ENCODE peak calls at places on chromosome 11, in seven cellular contexts. X is fibroblast of pulmonary artery, K is AG09309, T is pancreas, U is HFF-Myc, W is ovary, P is osteoblast. M is an unnamed sample.

GRCh38 chr11:125941606-125942275 is 4.1 kb upstream of the VSIG10L2 start:
- DNase-seq in T (peak), K (no peak), P (peak), W (peak), X (peak), U (no peak), M (no peak)

GRCh38 chr11:30445056-30445455 is 122.2 kb downstream of the ARL14EP start:
- DNase-seq in P (no peak), T (no peak), W (no peak), K (no peak), U (no peak), X (no peak), M (no peak)

GRCh38 chr11:78363018-78363619 is 54.5 kb downstream of the GAB2 start:
- DNase-seq in W (no peak), P (no peak), X (no peak), K (no peak), T (no peak), U (no peak), M (no peak)

GRCh38 chr11:7882860-7883259 is 48.2 kb downstream of the OR10A6 start:
- DNase-seq in X (no peak), U (no peak), W (no peak), K (no peak), P (no peak), T (no peak), M (no peak)

GRCh38 chr11:134270250-134270714 is 5.9 kb upstream of the GLB1L3 start:
- DNase-seq in X (no peak), U (peak), W (no peak), T (no peak), P (no peak), K (no peak), M (no peak)

GRCh38 chr11:75386912-75387311 is 12.4 kb upstream of the RPS3 start:
- DNase-seq in K (no peak), U (no peak), X (no peak), T (no peak), P (no peak), W (no peak), M (no peak)

GRCh38 chr11:86696004-86696403 is 23.6 kb upstream of the ME3 start:
- DNase-seq in T (no peak), U (peak), X (peak), P (peak), W (no peak), K (peak), M (no peak)

GRCh38 chr11:68115285-68115684 is 5.9 kb downstream of the CHKA start:
- DNase-seq in W (no peak), P (no peak), U (no peak), T (no peak), K (no peak), X (no peak), M (no peak)

GRCh38 chr11:6474423-6474792 is 667 bp upstream of the TRIM3 start:
- DNase-seq in W (no peak), K (no peak), P (peak), X (no peak), U (no peak), T (no peak), M (no peak)

GRCh38 chr11:115505165-115505564 is 950 bp upstream of the CADM1 start:
- DNase-seq in X (no peak), U (no peak), P (no peak), K (no peak), T (no peak), W (peak), M (no peak)

GRCh38 chr11:16494918-16495691 is 138.8 kb upstream of the SOX6 start:
- DNase-seq in T (no peak), W (no peak), U (no peak), K (no peak), X (no peak), P (no peak), M (no peak)

GRCh38 chr11:17588166-17588565 is 41.1 kb downstream of the OTOG start:
- DNase-seq in X (no peak), P (no peak), T (no peak), U (no peak), W (no peak), K (no peak), M (no peak)

GRCh38 chr11:122113836-122114235 is 2.2 kb downstream of the BLID start:
- DNase-seq in X (peak), P (no peak), W (no peak), T (no peak), K (no peak), U (no peak), M (no peak)

GRCh38 chr11:122116591-122116990 is 576 bp upstream of the BLID start:
- DNase-seq in U (no peak), K (no peak), P (no peak), X (no peak), T (no peak), W (no peak), M (no peak)

GRCh38 chr11:122109932-122110331 is 6.1 kb downstream of the BLID start:
- DNase-seq in P (no peak), X (no peak), U (no peak), W (no peak), K (no peak), T (no peak), M (no peak)

GRCh38 chr11:122115520-122116343 is at the start of gene BLID:
- DNase-seq in T (peak), K (no peak), P (no peak), X (peak), W (peak), U (no peak), M (peak)

GRCh38 chr11:122114976-122115375 is 1.0 kb downstream of the BLID start:
- DNase-seq in W (no peak), K (no peak), P (no peak), U (no peak), T (no peak), X (no peak), M (no peak)
- TF ChIP-seq CTCF in W (no peak), K (no peak), P (no peak), U (no peak), T (no peak), X (no peak), M (no peak)

GRCh38 chr11:27820249-27820648 is 120.0 kb upstream of the BDNF start:
- DNase-seq in U (no peak), K (no peak), P (no peak), T (no peak), W (no peak), X (no peak), M (no peak)
- H3K4me3 ChIP-seq in U (no peak), K (no peak), P (no peak), T (no peak), W (no peak), X (no peak), M (no peak)

DNA sequence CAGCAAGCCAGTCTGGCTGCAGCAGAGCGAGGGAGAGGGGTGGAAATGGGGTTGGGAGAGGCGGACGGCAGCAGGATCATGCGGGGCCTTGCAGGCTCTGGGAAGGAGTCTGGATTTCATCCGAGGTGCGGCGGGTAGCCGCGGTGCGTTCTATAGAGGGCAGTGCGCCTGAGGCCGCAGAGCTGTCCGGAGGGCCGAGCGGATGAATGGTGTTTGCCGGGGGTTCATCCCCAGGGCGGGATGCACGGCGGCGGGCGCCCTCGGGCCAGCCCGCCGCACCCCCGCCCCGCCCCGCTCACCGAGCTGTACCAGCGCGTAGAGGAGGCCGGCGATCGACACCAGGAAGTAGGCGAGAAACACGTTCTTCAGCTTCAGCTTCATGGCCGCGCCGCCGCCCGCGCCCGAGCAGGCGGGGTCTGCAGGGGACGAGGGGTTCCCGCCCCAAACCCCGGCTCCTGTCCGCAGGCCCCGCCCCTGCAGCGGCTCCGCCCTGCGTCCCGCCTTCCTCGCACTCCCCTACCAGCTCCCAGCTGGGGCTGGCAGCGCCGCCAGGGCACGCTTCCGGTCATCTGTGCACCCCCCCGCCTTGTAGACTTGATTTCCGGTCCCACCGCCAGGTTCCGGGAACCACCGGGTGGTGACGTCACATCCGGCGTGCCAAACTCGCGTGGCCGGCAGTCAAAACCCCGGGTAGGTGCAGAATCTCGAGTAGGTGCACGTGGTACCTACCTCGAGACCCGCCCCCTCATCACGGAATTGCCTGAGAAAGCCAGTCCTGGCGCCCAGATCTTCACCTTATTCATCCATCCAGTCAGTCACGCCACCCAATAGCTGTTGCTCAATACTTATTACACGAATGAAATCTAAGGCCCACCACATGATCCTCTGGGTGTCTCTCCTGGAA is at the start of gene B3GAT3:
- DNase-seq in K (peak), X (peak), W (peak), T (peak), P (peak), U (peak), M (peak)
- TF ChIP-seq CTCF in K (peak), X (no peak), W (no peak), T (no peak), P (no peak), U (no peak), M (no peak)

GRCh38 chr11:63999349-64000025 is 13.2 kb downstream of the OTUB1 start:
- DNase-seq in X (peak), U (no peak), T (peak), K (no peak), W (peak), P (peak), M (no peak)

GRCh38 chr11:64001552-64002427 is 15.6 kb downstream of the OTUB1 start:
- DNase-seq in P (peak), U (no peak), W (peak), X (peak), T (no peak), K (no peak), M (no peak)

GRCh38 chr11:64000740-64001514 is 14.7 kb downstream of the OTUB1 start:
- DNase-seq in K (no peak), W (peak), U (no peak), T (no peak), X (no peak), P (no peak), M (no peak)

GRCh38 chr11:63998558-63999348 is 12.5 kb downstream of the OTUB1 start:
- DNase-seq in P (peak), T (no peak), W (no peak), X (no peak), U (no peak), K (no peak), M (no peak)

DNA sequence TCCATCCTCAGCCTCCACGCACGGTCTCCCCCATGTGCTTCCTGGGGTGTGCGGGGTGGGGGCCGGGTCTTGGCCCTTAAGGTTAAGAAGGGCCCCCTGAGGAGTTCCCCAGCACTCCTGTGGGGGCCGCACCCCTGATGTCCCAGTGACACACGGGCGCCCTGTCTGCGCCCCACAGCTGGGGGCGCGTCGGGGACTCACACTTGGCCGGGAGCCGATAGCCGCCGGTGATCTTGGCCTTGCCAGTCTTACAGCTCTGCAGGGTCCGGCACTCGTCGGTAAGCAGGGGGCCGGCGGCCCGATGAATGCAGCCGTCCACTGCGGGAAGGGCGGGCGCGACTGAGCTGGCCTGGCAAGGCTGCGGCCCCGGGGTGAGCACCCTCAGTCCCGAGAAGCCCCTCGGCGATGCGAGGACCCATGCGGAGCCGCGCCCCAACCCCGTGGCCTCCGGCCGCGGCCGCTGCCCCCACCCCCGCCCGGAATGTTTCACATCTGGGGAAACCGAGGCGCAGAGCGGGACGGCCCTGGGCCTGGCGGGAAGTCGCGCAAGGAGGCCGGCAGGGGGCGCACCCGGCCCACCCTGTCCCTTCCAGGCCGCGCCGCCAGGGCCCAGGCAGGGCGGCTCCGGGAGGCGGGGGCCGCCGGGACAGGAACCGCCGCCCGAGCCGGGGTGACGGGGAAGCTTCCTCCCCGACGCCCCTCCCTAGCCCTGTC is 13.9 kb downstream of the OTUB1 start:
- DNase-seq in X (peak), P (peak), K (peak), U (no peak), W (peak), T (peak), M (no peak)
- H3K4me3 ChIP-seq in X (peak), P (peak), K (peak), U (no peak), W (peak), T (no peak), M (no peak)

GRCh38 chr11:116605543-116605942 is 167.2 kb downstream of the BUD13 start:
- DNase-seq in X (peak), U (peak), K (no peak), W (no peak), P (no peak), T (no peak), M (peak)
- TF ChIP-seq CTCF in X (peak), U (peak), K (peak), W (no peak), P (peak), T (no peak), M (peak)

M was measured in LNCaP clone FGC.